ENCODE peak calls at places on chromosomes 4 and X, in six cellular contexts. I is uterus, F is AG09309, G is body of pancreas, S is heart right ventricle, T is WERI-Rb-1. Y is an unnamed sample.

GRCh38 chr4:107044170-107044569 is 8.1 kb upstream of the DKK2 start:
- DNase-seq in S (no peak), G (no peak), F (no peak), I (no peak), T (peak; percentile 16), Y (peak; percentile 23)

GRCh38 chr4:36324808-36325207 is 43.4 kb downstream of the DTHD1 start:
- DNase-seq in T (no peak), F (no peak), S (no peak), I (no peak), G (no peak), Y (no peak)

GRCh38 chr4:20506827-20507226 is 193.4 kb upstream of the PACRGL start:
- DNase-seq in G (no peak), I (no peak), T (no peak), S (no peak), F (peak; percentile 80), Y (peak; percentile 73)

GRCh38 chrX:125205084-125205917 is 114.4 kb upstream of the TEX13C start:
- DNase-seq in I (peak; percentile 39), F (no peak), S (peak; percentile 34), T (no peak), G (peak; percentile 29), Y (no peak)

GRCh38 chr4:175066923-175067627 is 148.9 kb downstream of the ADAM29 start:
- DNase-seq in I (no peak), T (no peak), F (no peak), G (no peak), S (no peak), Y (peak; percentile 48)

GRCh38 chr4:98935633-98936032 is 6.7 kb upstream of the EIF4E start:
- DNase-seq in T (no peak), S (no peak), F (no peak), G (no peak), I (no peak), Y (no peak)

GRCh38 chr4:3801521-3801920 is 35.3 kb downstream of the ADRA2C start:
- DNase-seq in T (no peak), I (no peak), S (no peak), G (no peak), F (no peak), Y (no peak)

GRCh38 chr4:180946188-180946587 is 1297.0 kb upstream of the TENM3 start:
- DNase-seq in T (no peak), S (no peak), G (no peak), F (no peak), I (no peak), Y (no peak)

GRCh38 chr4:152633118-152633517 is 46.7 kb downstream of the TMEM154 start:
- DNase-seq in S (no peak), G (no peak), F (no peak), I (no peak), T (no peak), Y (no peak)

GRCh38 chr4:81422591-81422990 is 49.1 kb downstream of the RASGEF1B start:
- DNase-seq in G (no peak), T (no peak), S (no peak), F (no peak), I (no peak), Y (no peak)

GRCh38 chr4:9943761-9944160 is 77.5 kb downstream of the SLC2A9 start:
- DNase-seq in T (no peak), S (no peak), I (no peak), F (no peak), G (no peak), Y (no peak)

GRCh38 chr4:70969076-70969475 is 24.4 kb upstream of the DCK start:
- DNase-seq in F (no peak), T (no peak), G (no peak), S (no peak), I (no peak), Y (no peak)

GRCh38 chrX:69163936-69164741 is 1.1 kb downstream of the PJA1 start:
- DNase-seq in G (peak; percentile 46), I (no peak), F (no peak), T (peak; percentile 14), S (peak; percentile 37), Y (no peak)

GRCh38 chr4:7360802-7361201 is 73.9 kb downstream of the PSAPL1 start:
- DNase-seq in T (no peak), S (no peak), G (no peak), I (no peak), F (no peak), Y (no peak)

GRCh38 chr4:40594261-40595178 is 35.1 kb downstream of the RBM47 start:
- DNase-seq in F (peak; percentile 47), I (no peak), S (no peak), T (no peak), G (no peak), Y (peak; percentile 55)

GRCh38 chr4:56976283-56976877 is 1.0 kb downstream of the NOA1 start:
- DNase-seq in G (no peak), T (peak; percentile 14), S (no peak), F (no peak), I (no peak), Y (peak; percentile 13)

GRCh38 chr4:98928131-98928504 is 815 bp downstream of the EIF4E start:
- DNase-seq in F (no peak), S (peak; percentile 46), G (peak; percentile 66), I (peak; percentile 54), T (peak; percentile 90), Y (peak; percentile 80)

GRCh38 chrX:109797311-109797975 is 64.4 kb upstream of the ACSL4 start:
- DNase-seq in F (no peak), T (no peak), I (no peak), G (no peak), S (no peak), Y (no peak)

GRCh38 chrX:136214551-136214950 is 36.6 kb downstream of the MAP7D3 start:
- DNase-seq in S (no peak), G (no peak), T (no peak), I (no peak), F (peak; percentile 59), Y (peak; percentile 76)

GRCh38 chr4:52873191-52873590 is 11.1 kb downstream of the RASL11B start:
- DNase-seq in S (no peak), G (peak; percentile 47), I (no peak), F (no peak), T (no peak), Y (no peak)

GRCh38 chr4:156138781-156139280 is 185.2 kb upstream of the CTSO start:
- DNase-seq in G (no peak), T (no peak), I (no peak), F (no peak), S (no peak), Y (no peak)

GRCh38 chr4:174275101-174275500 is 8.4 kb downstream of the FBXO8 start:
- DNase-seq in G (no peak), S (no peak), I (no peak), F (no peak), T (no peak), Y (no peak)

GRCh38 chrX:23857409-23857808 is 50.3 kb downstream of the APOO start:
- DNase-seq in I (no peak), S (no peak), G (no peak), T (no peak), F (no peak), Y (peak; percentile 34)

GRCh38 chrX:23854122-23854521 is 53.6 kb downstream of the APOO start:
- DNase-seq in G (no peak), I (no peak), F (no peak), S (no peak), T (no peak), Y (no peak)

GRCh38 chrX:23855569-23855968 is 52.2 kb downstream of the APOO start:
- DNase-seq in T (no peak), F (no peak), I (no peak), S (no peak), G (no peak), Y (peak; percentile 6)

GRCh38 chrX:23857935-23858334 is 49.8 kb downstream of the APOO start:
- DNase-seq in I (no peak), S (no peak), T (no peak), G (no peak), F (no peak), Y (no peak)

DNA sequence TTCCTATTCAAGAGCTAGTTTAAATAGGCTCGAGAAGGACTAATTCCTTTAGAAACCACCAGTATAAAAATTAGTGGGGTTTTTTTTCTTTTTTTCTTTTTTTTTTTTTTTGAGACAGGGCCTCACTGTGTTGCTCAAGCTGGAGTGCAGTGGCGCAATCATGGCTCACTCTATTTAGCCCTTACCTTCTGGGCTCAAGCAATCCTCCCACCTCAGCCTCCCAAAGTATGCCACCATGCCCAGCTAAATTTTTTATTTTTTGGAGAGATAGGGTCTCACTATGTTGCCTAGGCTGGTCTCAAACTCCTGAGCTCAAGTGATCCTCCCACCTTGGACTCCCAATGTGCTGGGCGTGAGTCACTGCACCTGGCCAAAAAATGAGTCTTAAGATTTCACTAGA is 52.8 kb downstream of the APOO start:
- DNase-seq in I (no peak), F (no peak), S (no peak), T (no peak), G (no peak), Y (peak; percentile 23)
- TF ChIP-seq CTCF in I (no peak), F (no peak), S (no peak), T (no peak), G (no peak), Y (no peak)

GRCh38 chr4:38829237-38829636 is 24.6 kb upstream of the TLR1 start:
- DNase-seq in I (no peak), G (no peak), T (no peak), F (no peak), S (no peak), Y (no peak)

GRCh38 chr4:38831653-38832052 is 25.0 kb downstream of the TLR6 start:
- DNase-seq in S (no peak), I (no peak), F (no peak), G (no peak), T (no peak), Y (peak; percentile 54)

GRCh38 chr4:38832206-38832605 is 24.4 kb downstream of the TLR6 start:
- DNase-seq in S (no peak), I (no peak), T (no peak), F (no peak), G (no peak), Y (no peak)

GRCh38 chr4:38834570-38834969 is 22.0 kb downstream of the TLR6 start:
- DNase-seq in I (no peak), G (no peak), S (no peak), T (no peak), F (no peak), Y (no peak)

GRCh38 chr4:38832624-38833528 is 23.7 kb downstream of the TLR6 start:
- DNase-seq in F (no peak), G (no peak), I (no peak), S (no peak), T (no peak), Y (no peak)
- TF ChIP-seq CTCF in F (peak; percentile 11), G (no peak), I (no peak), S (no peak), T (peak; percentile 62), Y (peak; percentile 28)

GRCh38 chr4:110620352-110621327 is 2.2 kb downstream of the PITX2 start:
- DNase-seq in T (peak; percentile 85), F (no peak), I (no peak), G (no peak), S (no peak), Y (peak; percentile 66)
- TF ChIP-seq CTCF in T (peak; percentile 64), F (no peak), I (no peak), G (no peak), S (no peak), Y (no peak)

DNA sequence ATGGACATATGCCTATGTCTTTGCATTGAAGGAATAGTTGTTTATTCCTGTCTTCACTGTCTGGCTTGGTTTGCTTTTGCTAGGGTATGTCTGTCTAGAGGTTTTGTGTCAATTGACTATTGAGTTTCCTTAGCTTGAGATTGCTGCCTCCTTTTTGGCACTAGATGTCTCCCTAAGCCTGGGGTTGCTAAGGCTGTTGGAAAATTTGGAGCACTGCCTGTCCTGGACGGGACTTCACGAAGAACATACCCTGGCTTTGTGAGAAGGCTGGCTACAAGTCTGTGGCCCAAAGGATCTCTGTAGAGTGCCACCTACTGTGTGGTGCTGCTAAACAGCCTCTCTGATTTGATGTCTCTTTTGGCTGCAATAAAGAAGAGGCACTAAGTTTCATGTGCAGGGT is 183.8 kb upstream of the NUDT10 start:
- DNase-seq in T (no peak), F (no peak), I (no peak), S (no peak), G (no peak), Y (peak; percentile 0)
- TF ChIP-seq CTCF in T (no peak), F (peak; percentile 15), I (no peak), S (no peak), G (no peak), Y (no peak)